ENCODE peak calls at places on chromosomes 6 and 20, in ten cellular contexts. U is endothelial cell; R is SW 1271; Q is stimulated activated CD4-positive, alpha-beta T cell treated with anti-CD3 and anti-CD28 coated beads, TNF-alpha, amount 100 ng/mL, for 24 hours; H is T follicular helper cell; N is hepatocyte; Y is LoVo; V is activated CD4-positive, alpha-beta T cell treated with anti-CD3 and anti-CD28 coated beads, Interleukin-2, amount 10 ng/mL, durations not matched to agents 7 days and 5 days; L is psoas muscle; E is Panc1. S is an unnamed sample.

GRCh38 chr20:40564997-40565680 is 123.9 kb downstream of the MAFB start:
- DNase-seq in H (no peak), V (no peak), U (no peak), Y (peak), Q (no peak), E (no peak), L (no peak), N (peak), R (peak), S (peak)

GRCh38 chr20:36210561-36210960 is 25.7 kb upstream of the AAR2 start:
- DNase-seq in R (no peak), U (no peak), L (no peak), N (no peak), Y (no peak), V (no peak), H (no peak), E (no peak), Q (no peak), S (no peak)

GRCh38 chr20:2658414-2659354 is 5.3 kb downstream of the IDH3B start:
- DNase-seq in R (no peak), Q (no peak), E (no peak), L (no peak), Y (no peak), H (no peak), N (no peak), U (no peak), V (no peak), S (no peak)

GRCh38 chr20:58293453-58293852 is 16.1 kb upstream of the RAB22A start:
- DNase-seq in U (no peak), V (no peak), E (no peak), Y (no peak), L (no peak), R (no peak), H (no peak), N (no peak), Q (no peak), S (no peak)

GRCh38 chr6:161273356-161273751 is 507 bp downstream of the AGPAT4 start:
- DNase-seq in N (peak), H (peak), U (no peak), L (no peak), Q (peak), V (peak), Y (no peak), R (no peak), E (no peak), S (peak)

GRCh38 chr20:59135093-59135492 is 28.5 kb upstream of the ZNF831 start:
- DNase-seq in N (no peak), E (no peak), L (no peak), R (no peak), V (no peak), U (no peak), Y (no peak), Q (no peak), H (no peak), S (no peak)

GRCh38 chr20:63151554-63152321 is 64.2 kb downstream of the YTHDF1 start:
- DNase-seq in Q (no peak), N (no peak), L (peak), E (no peak), V (no peak), U (no peak), H (no peak), Y (no peak), R (no peak), S (no peak)

GRCh38 chr20:50213531-50214106 is 23.0 kb downstream of the CEBPB start:
- DNase-seq in E (no peak), V (no peak), L (no peak), H (no peak), Y (no peak), U (no peak), R (no peak), Q (no peak), N (no peak), S (no peak)

GRCh38 chr6:169589699-169590257 is 112.1 kb downstream of the WDR27 start:
- DNase-seq in N (no peak), U (no peak), Q (no peak), Y (no peak), L (no peak), R (no peak), H (no peak), V (no peak), E (peak), S (no peak)

GRCh38 chr20:12152996-12153395 is 235.3 kb downstream of the BTBD3 start:
- DNase-seq in N (no peak), E (no peak), Q (no peak), Y (no peak), V (no peak), L (no peak), H (no peak), U (no peak), R (no peak), S (peak)

GRCh38 chr20:58636983-58637421 is 14.1 kb upstream of the STX16 start:
- DNase-seq in R (no peak), N (no peak), L (no peak), H (no peak), Q (no peak), U (no peak), V (no peak), Y (no peak), E (no peak), S (no peak)

GRCh38 chr6:13454286-13455221 is 32.8 kb downstream of the GFOD1 start:
- DNase-seq in H (peak), Q (peak), L (peak), Y (no peak), U (no peak), V (peak), E (no peak), R (no peak), N (no peak), S (no peak)

GRCh38 chr20:19934792-19935491 is 82.2 kb upstream of the NAA20 start:
- DNase-seq in V (no peak), U (no peak), Q (no peak), L (peak), Y (peak), R (no peak), N (peak), E (no peak), H (no peak), S (peak)

GRCh38 chr6:52497652-52498408 is 77.7 kb downstream of the EFHC1 start:
- DNase-seq in H (no peak), V (no peak), Y (no peak), L (no peak), U (no peak), Q (no peak), E (no peak), R (no peak), N (no peak), S (no peak)

GRCh38 chr6:48074368-48074767 is 36.6 kb downstream of the PTCHD4 start:
- DNase-seq in U (no peak), H (no peak), R (no peak), E (no peak), Q (no peak), N (no peak), Y (no peak), L (no peak), V (no peak), S (no peak)

GRCh38 chr6:74458536-74458935 is 747.3 kb downstream of the COL12A1 start:
- DNase-seq in E (no peak), Q (no peak), N (no peak), H (no peak), L (no peak), Y (no peak), R (no peak), V (no peak), U (no peak), S (no peak)

GRCh38 chr6:169724554-169725269 is 412 bp upstream of the PHF10 start:
- DNase-seq in L (peak), Y (no peak), Q (peak), N (peak), U (peak), R (no peak), E (no peak), H (peak), V (peak), S (peak)

GRCh38 chr6:13916230-13916944 is 8.4 kb upstream of the RNF182 start:
- DNase-seq in U (no peak), N (peak), H (no peak), V (no peak), R (no peak), Y (no peak), Q (no peak), E (no peak), L (no peak), S (no peak)

GRCh38 chr20:50642288-50642803 is 49.0 kb downstream of the RIPOR3 start:
- DNase-seq in L (no peak), N (no peak), E (no peak), V (no peak), Y (no peak), R (no peak), Q (no peak), U (no peak), H (no peak), S (no peak)

GRCh38 chr6:15404700-15404980 is 158.8 kb downstream of the JARID2 start:
- DNase-seq in L (no peak), U (no peak), N (no peak), H (no peak), E (no peak), Q (no peak), R (no peak), Y (no peak), V (no peak), S (no peak)

GRCh38 chr6:107624541-107624940 is 134.6 kb downstream of the SOBP start:
- DNase-seq in E (no peak), N (no peak), L (no peak), V (no peak), H (no peak), Y (peak), R (no peak), Q (no peak), U (no peak), S (no peak)

GRCh38 chr6:44201638-44202303 is 15.0 kb upstream of the MYMX start:
- DNase-seq in R (no peak), L (no peak), Q (no peak), N (no peak), U (no peak), V (no peak), H (no peak), E (no peak), Y (no peak), S (no peak)

GRCh38 chr20:12821249-12821648 is 187.5 kb upstream of the SPTLC3 start:
- DNase-seq in V (no peak), N (no peak), L (no peak), U (no peak), E (no peak), Q (no peak), R (no peak), H (no peak), Y (no peak), S (no peak)

GRCh38 chr6:129604321-129604720 is 105.7 kb downstream of the ARHGAP18 start:
- DNase-seq in N (no peak), H (no peak), R (no peak), L (no peak), E (no peak), Q (no peak), Y (no peak), V (no peak), U (no peak), S (no peak)

GRCh38 chr20:62376112-62377063 is 9.3 kb upstream of the LAMA5 start:
- DNase-seq in E (no peak), Y (no peak), U (peak), V (no peak), Q (no peak), R (no peak), L (peak), H (no peak), N (peak), S (peak)

GRCh38 chr6:84263557-84263956 is 36.1 kb upstream of the CEP162 start:
- DNase-seq in N (no peak), H (no peak), V (no peak), R (no peak), U (no peak), L (no peak), Q (no peak), E (no peak), Y (no peak), S (no peak)

GRCh38 chr20:5688431-5688972 is 61.7 kb upstream of the SHLD1 start:
- DNase-seq in Y (no peak), N (no peak), U (peak), H (no peak), L (no peak), E (no peak), Q (no peak), V (no peak), R (no peak), S (no peak)

GRCh38 chr6:86153529-86153928 is 510.8 kb upstream of the SYNCRIP start:
- DNase-seq in U (no peak), N (peak), Q (no peak), Y (no peak), E (no peak), H (no peak), V (no peak), R (no peak), L (no peak), S (no peak)

GRCh38 chr6:125099211-125100017 is 54.2 kb upstream of the TPD52L1 start:
- DNase-seq in V (peak), Y (peak), U (peak), Q (peak), H (peak), R (no peak), E (no peak), N (peak), L (peak), S (peak)

S was measured in Calu3.